ENCODE peak calls at places on chromosome 20, in four cellular contexts. One of them, this sample, is unnamed.
A peak's percentile ranks its signal among the peaks of the same experiment; 100 is the strongest.

GRCh38 chr20:54097236-54097529 is 26.8 kb upstream of the BCAS1 start:
- DNase-seq in BJ: no peak
- DNase-seq in effector memory CD8-positive, alpha-beta T cell: no peak
- DNase-seq in stimulated activated CD4-positive, alpha-beta T cell treated with anti-CD3 and anti-CD28 coated beads, Interleukin-4, amount 100 ng/mL, for 1 hour: no peak
- DNase-seq in this sample: no peak

GRCh38 chr20:24160563-24161355 is 172.2 kb upstream of the GGTLC1 start:
- DNase-seq in BJ: peak; percentile 16
- DNase-seq in effector memory CD8-positive, alpha-beta T cell: no peak
- DNase-seq in stimulated activated CD4-positive, alpha-beta T cell treated with anti-CD3 and anti-CD28 coated beads, Interleukin-4, amount 100 ng/mL, for 1 hour: no peak
- DNase-seq in this sample: no peak

GRCh38 chr20:63573739-63574131 is 304 bp downstream of the HELZ2 start:
- DNase-seq in BJ: no peak
- DNase-seq in effector memory CD8-positive, alpha-beta T cell: no peak
- DNase-seq in stimulated activated CD4-positive, alpha-beta T cell treated with anti-CD3 and anti-CD28 coated beads, Interleukin-4, amount 100 ng/mL, for 1 hour: no peak
- DNase-seq in this sample: no peak

GRCh38 chr20:58251979-58252591 is 23.6 kb upstream of the ANKRD60 start:
- DNase-seq in BJ: peak; percentile 57
- DNase-seq in effector memory CD8-positive, alpha-beta T cell: no peak
- DNase-seq in stimulated activated CD4-positive, alpha-beta T cell treated with anti-CD3 and anti-CD28 coated beads, Interleukin-4, amount 100 ng/mL, for 1 hour: no peak
- DNase-seq in this sample: no peak

GRCh38 chr20:34549291-34549928 is 9.1 kb upstream of the MAP1LC3A start:
- DNase-seq in BJ: no peak
- DNase-seq in effector memory CD8-positive, alpha-beta T cell: no peak
- DNase-seq in stimulated activated CD4-positive, alpha-beta T cell treated with anti-CD3 and anti-CD28 coated beads, Interleukin-4, amount 100 ng/mL, for 1 hour: no peak
- DNase-seq in this sample: no peak

GRCh38 chr20:57751411-57751810 is 41.6 kb upstream of the PMEPA1 start:
- DNase-seq in BJ: no peak
- DNase-seq in effector memory CD8-positive, alpha-beta T cell: no peak
- DNase-seq in stimulated activated CD4-positive, alpha-beta T cell treated with anti-CD3 and anti-CD28 coated beads, Interleukin-4, amount 100 ng/mL, for 1 hour: no peak
- DNase-seq in this sample: no peak

GRCh38 chr20:45378191-45378590 is at the start of gene TP53TG5:
- DNase-seq in BJ: no peak
- DNase-seq in effector memory CD8-positive, alpha-beta T cell: no peak
- DNase-seq in stimulated activated CD4-positive, alpha-beta T cell treated with anti-CD3 and anti-CD28 coated beads, Interleukin-4, amount 100 ng/mL, for 1 hour: no peak
- DNase-seq in this sample: no peak

GRCh38 chr20:258963-259362 is 1.4 kb downstream of the DEFB132 start:
- DNase-seq in BJ: no peak
- DNase-seq in effector memory CD8-positive, alpha-beta T cell: no peak
- DNase-seq in stimulated activated CD4-positive, alpha-beta T cell treated with anti-CD3 and anti-CD28 coated beads, Interleukin-4, amount 100 ng/mL, for 1 hour: no peak
- DNase-seq in this sample: no peak

GRCh38 chr20:58075980-58076749 is 152.3 kb downstream of the ANKRD60 start:
- DNase-seq in BJ: no peak
- DNase-seq in effector memory CD8-positive, alpha-beta T cell: no peak
- DNase-seq in stimulated activated CD4-positive, alpha-beta T cell treated with anti-CD3 and anti-CD28 coated beads, Interleukin-4, amount 100 ng/mL, for 1 hour: no peak
- DNase-seq in this sample: no peak

GRCh38 chr20:3471397-3472021 is 691 bp downstream of the ATRN start:
- DNase-seq in BJ: no peak
- DNase-seq in effector memory CD8-positive, alpha-beta T cell: peak; percentile 5
- DNase-seq in stimulated activated CD4-positive, alpha-beta T cell treated with anti-CD3 and anti-CD28 coated beads, Interleukin-4, amount 100 ng/mL, for 1 hour: no peak
- DNase-seq in this sample: no peak

GRCh38 chr20:37914367-37914671 is 11.4 kb downstream of the VSTM2L start:
- DNase-seq in BJ: no peak
- DNase-seq in effector memory CD8-positive, alpha-beta T cell: no peak
- DNase-seq in stimulated activated CD4-positive, alpha-beta T cell treated with anti-CD3 and anti-CD28 coated beads, Interleukin-4, amount 100 ng/mL, for 1 hour: no peak
- DNase-seq in this sample: no peak

GRCh38 chr20:57585466-57586213 is 24.7 kb downstream of the PCK1 start:
- DNase-seq in BJ: no peak
- DNase-seq in effector memory CD8-positive, alpha-beta T cell: no peak
- DNase-seq in stimulated activated CD4-positive, alpha-beta T cell treated with anti-CD3 and anti-CD28 coated beads, Interleukin-4, amount 100 ng/mL, for 1 hour: no peak
- DNase-seq in this sample: no peak

GRCh38 chr20:10131612-10132345 is 86.9 kb upstream of the SNAP25 start:
- DNase-seq in BJ: no peak
- DNase-seq in effector memory CD8-positive, alpha-beta T cell: no peak
- DNase-seq in stimulated activated CD4-positive, alpha-beta T cell treated with anti-CD3 and anti-CD28 coated beads, Interleukin-4, amount 100 ng/mL, for 1 hour: no peak
- DNase-seq in this sample: no peak

GRCh38 chr20:13213335-13213734 is 7.7 kb upstream of the ISM1 start:
- DNase-seq in BJ: no peak
- DNase-seq in effector memory CD8-positive, alpha-beta T cell: no peak
- DNase-seq in stimulated activated CD4-positive, alpha-beta T cell treated with anti-CD3 and anti-CD28 coated beads, Interleukin-4, amount 100 ng/mL, for 1 hour: no peak
- DNase-seq in this sample: no peak

GRCh38 chr20:30594112-30594511 is 663.4 kb upstream of the DEFB115 start:
- DNase-seq in BJ: no peak
- DNase-seq in effector memory CD8-positive, alpha-beta T cell: no peak
- DNase-seq in stimulated activated CD4-positive, alpha-beta T cell treated with anti-CD3 and anti-CD28 coated beads, Interleukin-4, amount 100 ng/mL, for 1 hour: no peak
- DNase-seq in this sample: no peak

GRCh38 chr20:43667341-43668132 is 623 bp downstream of the MYBL2 start:
- DNase-seq in BJ: no peak
- DNase-seq in effector memory CD8-positive, alpha-beta T cell: no peak
- DNase-seq in stimulated activated CD4-positive, alpha-beta T cell treated with anti-CD3 and anti-CD28 coated beads, Interleukin-4, amount 100 ng/mL, for 1 hour: no peak
- DNase-seq in this sample: peak; percentile 60